ENCODE peak calls at places on chromosomes 1 and 21, in seven cellular contexts. T, K, L, J, F, Z and X are unnamed samples.

GRCh38 chr1:200550367-200550766 is 70.2 kb downstream of the KIF14 start:
- DNase-seq in T (no peak), F (no peak), K (no peak), L (no peak), Z (no peak), J (no peak), X (no peak)

GRCh38 chr21:34939673-34940321 is 109.3 kb downstream of the RUNX1 start:
- DNase-seq in T (no peak), K (no peak), F (no peak), L (no peak), J (no peak), Z (no peak), X (no peak)

GRCh38 chr1:39165049-39165448 is 39.4 kb upstream of the MACF1 start:
- DNase-seq in T (peak; percentile 30), K (no peak), L (no peak), Z (no peak), F (no peak), J (no peak), X (no peak)

GRCh38 chr1:944341-945325 is 14.4 kb downstream of the NOC2L start:
- DNase-seq in F (no peak), K (no peak), L (no peak), T (no peak), Z (no peak), J (no peak), X (peak; percentile 95)

GRCh38 chr1:66244429-66244828 is 289.5 kb upstream of the SGIP1 start:
- DNase-seq in L (no peak), J (no peak), F (no peak), Z (no peak), T (no peak), K (no peak), X (peak; percentile 66)

GRCh38 chr1:22318279-22318983 is 133.2 kb upstream of the ZBTB40 start:
- DNase-seq in K (peak; percentile 76), F (no peak), J (no peak), Z (no peak), T (no peak), L (no peak), X (peak; percentile 91)

GRCh38 chr1:6393400-6394187 is at the start of gene ACOT7:
- DNase-seq in L (peak; percentile 82), Z (peak; percentile 25), J (peak; percentile 86), K (peak; percentile 89), F (peak; percentile 91), T (peak; percentile 93), X (peak; percentile 87)

GRCh38 chr1:92752719-92753118 is 32.2 kb downstream of the EVI5 start:
- DNase-seq in K (no peak), T (no peak), F (no peak), Z (no peak), L (no peak), J (no peak), X (no peak)

GRCh38 chr21:42002421-42002958 is 7.7 kb downstream of the ZBTB21 start:
- DNase-seq in K (no peak), Z (peak; percentile 86), T (no peak), L (no peak), J (peak; percentile 25), F (peak; percentile 70), X (no peak)

GRCh38 chr21:31641416-31641922 is 18.0 kb upstream of the SOD1 start:
- DNase-seq in L (no peak), Z (no peak), T (no peak), K (no peak), F (no peak), J (no peak), X (no peak)

GRCh38 chr1:75615664-75616435 is 4.9 kb upstream of the SLC44A5 start:
- DNase-seq in L (no peak), J (no peak), Z (no peak), T (peak; percentile 5), K (peak; percentile 47), F (peak; percentile 10), X (peak; percentile 26)

GRCh38 chr1:3068400-3069361 is at the start of gene PRDM16:
- DNase-seq in F (peak; percentile 26), L (no peak), T (peak; percentile 27), Z (no peak), J (no peak), K (peak; percentile 54), X (no peak)

GRCh38 chr1:206705187-206705586 is 20.5 kb downstream of the MAPKAPK2 start:
- DNase-seq in L (no peak), J (no peak), K (no peak), Z (no peak), T (no peak), F (no peak), X (peak; percentile 60)

GRCh38 chr1:21620461-21620860 is 48.7 kb downstream of the RAP1GAP start:
- DNase-seq in T (no peak), Z (no peak), F (no peak), J (no peak), L (no peak), K (no peak), X (no peak)

GRCh38 chr1:178284059-178284458 is 190.2 kb downstream of the RASAL2 start:
- DNase-seq in J (no peak), K (no peak), L (no peak), F (no peak), T (no peak), Z (no peak), X (no peak)

GRCh38 chr1:42340093-42340492 is 5.1 kb upstream of the FOXJ3 start:
- DNase-seq in K (no peak), F (no peak), Z (no peak), L (no peak), T (peak; percentile 57), J (no peak), X (no peak)

GRCh38 chr1:13540871-13541270 is 27.1 kb upstream of the LRRC38 start:
- DNase-seq in J (no peak), F (no peak), T (no peak), L (no peak), K (no peak), Z (no peak), X (no peak)

GRCh38 chr1:168161459-168161858 is 17.3 kb upstream of the TIPRL start:
- DNase-seq in J (no peak), F (no peak), T (no peak), Z (no peak), K (no peak), L (no peak), X (peak; percentile 82)

GRCh38 chr1:167911413-167911812 is 2.5 kb downstream of the ADCY10 start:
- DNase-seq in T (no peak), L (no peak), J (no peak), F (no peak), K (no peak), Z (no peak), X (no peak)

GRCh38 chr1:94246692-94247145 is 9.3 kb upstream of the ARHGAP29 start:
- DNase-seq in Z (no peak), F (no peak), L (no peak), K (no peak), J (no peak), T (no peak), X (no peak)

GRCh38 chr1:227797612-227798011 is 17.9 kb upstream of the PRSS38 start:
- DNase-seq in J (no peak), T (no peak), Z (no peak), F (no peak), L (no peak), K (no peak), X (no peak)

GRCh38 chr1:247332901-247333361 is 1.3 kb upstream of the ZNF496 start:
- DNase-seq in Z (no peak), T (peak; percentile 59), J (no peak), L (no peak), F (no peak), K (no peak), X (no peak)

GRCh38 chr1:155069551-155070391 is 6.2 kb downstream of the EFNA4 start:
- DNase-seq in K (no peak), T (peak; percentile 37), F (no peak), J (no peak), Z (no peak), L (no peak), X (no peak)

GRCh38 chr1:169321539-169321938 is 46.1 kb downstream of the NME7 start:
- DNase-seq in T (no peak), J (no peak), L (no peak), K (no peak), F (no peak), Z (no peak), X (no peak)

GRCh38 chr1:32321712-32322291 is 14.2 kb downstream of the MARCKSL1 start:
- DNase-seq in L (peak; percentile 20), K (no peak), J (no peak), F (peak; percentile 57), Z (no peak), T (peak; percentile 91), X (no peak)

GRCh38 chr21:35491920-35492678 is 443.0 kb upstream of the RUNX1 start:
- DNase-seq in T (no peak), L (no peak), Z (no peak), K (no peak), F (no peak), J (no peak), X (no peak)

GRCh38 chr1:37473431-37474050 is 839 bp upstream of the ZC3H12A start:
- DNase-seq in Z (no peak), F (peak; percentile 60), L (peak; percentile 54), T (peak; percentile 54), K (no peak), J (no peak), X (no peak)

GRCh38 chr1:174242856-174243255 is 83.5 kb downstream of the RABGAP1L start:
- DNase-seq in F (no peak), T (no peak), Z (no peak), K (no peak), L (no peak), J (no peak), X (no peak)